ENCODE peak calls at places on chromosome 5, in four cellular contexts. One of them, this sample, is unnamed.
A peak's percentile ranks its signal among the peaks of the same experiment; 100 is the strongest.

GRCh38 chr5:21168557-21168956 is 1180.6 kb upstream of the CDH18 start:
- DNase-seq in lower lobe of right lung: no peak
- DNase-seq in naive thymus-derived CD8-positive, alpha-beta T cell: no peak
- DNase-seq in NCI-H187 treated with DMSO at 0.1 percent for 48 hours: no peak
- DNase-seq in this sample: no peak

GRCh38 chr5:74375271-74375670 is 265.3 kb downstream of the ENC1 start:
- DNase-seq in lower lobe of right lung: no peak
- DNase-seq in naive thymus-derived CD8-positive, alpha-beta T cell: no peak
- DNase-seq in NCI-H187 treated with DMSO at 0.1 percent for 48 hours: no peak
- DNase-seq in this sample: no peak

GRCh38 chr5:28947865-28948264 is 1909.5 kb upstream of the CDH9 start:
- DNase-seq in lower lobe of right lung: no peak
- DNase-seq in naive thymus-derived CD8-positive, alpha-beta T cell: no peak
- DNase-seq in NCI-H187 treated with DMSO at 0.1 percent for 48 hours: no peak
- DNase-seq in this sample: no peak

GRCh38 chr5:59246470-59247250 is 646.9 kb downstream of the PDE4D start:
- DNase-seq in lower lobe of right lung: no peak
- DNase-seq in naive thymus-derived CD8-positive, alpha-beta T cell: no peak
- DNase-seq in NCI-H187 treated with DMSO at 0.1 percent for 48 hours: no peak
- DNase-seq in this sample: no peak

GRCh38 chr5:53126514-53126913 is 17.0 kb upstream of the MOCS2 start:
- DNase-seq in lower lobe of right lung: no peak
- DNase-seq in naive thymus-derived CD8-positive, alpha-beta T cell: no peak
- DNase-seq in NCI-H187 treated with DMSO at 0.1 percent for 48 hours: no peak
- DNase-seq in this sample: no peak

GRCh38 chr5:74130141-74130897 is 504.3 kb downstream of the ARHGEF28 start:
- DNase-seq in lower lobe of right lung: no peak
- DNase-seq in naive thymus-derived CD8-positive, alpha-beta T cell: no peak
- DNase-seq in NCI-H187 treated with DMSO at 0.1 percent for 48 hours: no peak
- DNase-seq in this sample: no peak

GRCh38 chr5:78677777-78678668 is 29.5 kb upstream of the LHFPL2 start:
- DNase-seq in lower lobe of right lung: no peak
- DNase-seq in naive thymus-derived CD8-positive, alpha-beta T cell: no peak
- DNase-seq in NCI-H187 treated with DMSO at 0.1 percent for 48 hours: no peak
- DNase-seq in this sample: no peak

GRCh38 chr5:126597156-126597555 is 2.1 kb upstream of the ALDH7A1 start:
- DNase-seq in lower lobe of right lung: no peak
- DNase-seq in naive thymus-derived CD8-positive, alpha-beta T cell: no peak
- DNase-seq in NCI-H187 treated with DMSO at 0.1 percent for 48 hours: no peak
- DNase-seq in this sample: no peak

GRCh38 chr5:138352722-138353549 is 451 bp downstream of the KDM3B start:
- DNase-seq in lower lobe of right lung: peak; percentile 78
- DNase-seq in naive thymus-derived CD8-positive, alpha-beta T cell: peak; percentile 80
- DNase-seq in NCI-H187 treated with DMSO at 0.1 percent for 48 hours: no peak
- DNase-seq in this sample: peak; percentile 78

GRCh38 chr5:145787001-145787400 is 48.1 kb downstream of the PRELID2 start:
- DNase-seq in lower lobe of right lung: no peak
- DNase-seq in naive thymus-derived CD8-positive, alpha-beta T cell: no peak
- DNase-seq in NCI-H187 treated with DMSO at 0.1 percent for 48 hours: no peak
- DNase-seq in this sample: no peak

GRCh38 chr5:79834420-79835219 is 145.0 kb downstream of the CMYA5 start:
- DNase-seq in lower lobe of right lung: no peak
- DNase-seq in naive thymus-derived CD8-positive, alpha-beta T cell: no peak
- DNase-seq in NCI-H187 treated with DMSO at 0.1 percent for 48 hours: no peak
- DNase-seq in this sample: no peak

GRCh38 chr5:151063136-151063544 is 17.7 kb downstream of the TNIP1 start:
- DNase-seq in lower lobe of right lung: no peak
- DNase-seq in naive thymus-derived CD8-positive, alpha-beta T cell: no peak
- DNase-seq in NCI-H187 treated with DMSO at 0.1 percent for 48 hours: no peak
- DNase-seq in this sample: no peak

GRCh38 chr5:173885054-173885443 is 3.1 kb upstream of the CPEB4 start:
- DNase-seq in lower lobe of right lung: no peak
- DNase-seq in naive thymus-derived CD8-positive, alpha-beta T cell: no peak
- DNase-seq in NCI-H187 treated with DMSO at 0.1 percent for 48 hours: no peak
- DNase-seq in this sample: no peak

GRCh38 chr5:1316941-1317340 is 22.1 kb upstream of the TERT start:
- DNase-seq in lower lobe of right lung: peak; percentile 10
- DNase-seq in naive thymus-derived CD8-positive, alpha-beta T cell: no peak
- DNase-seq in NCI-H187 treated with DMSO at 0.1 percent for 48 hours: no peak
- DNase-seq in this sample: no peak

GRCh38 chr5:174087783-174088182 is 42.3 kb downstream of the NSG2 start:
- DNase-seq in lower lobe of right lung: no peak
- DNase-seq in naive thymus-derived CD8-positive, alpha-beta T cell: no peak
- DNase-seq in NCI-H187 treated with DMSO at 0.1 percent for 48 hours: no peak
- DNase-seq in this sample: no peak

GRCh38 chr5:89445106-89445745 is 562.2 kb upstream of the MEF2C start:
- DNase-seq in lower lobe of right lung: no peak
- DNase-seq in naive thymus-derived CD8-positive, alpha-beta T cell: no peak
- DNase-seq in NCI-H187 treated with DMSO at 0.1 percent for 48 hours: no peak
- DNase-seq in this sample: no peak